ENCODE peak calls at places on chromosomes 7 and 10, in six cellular contexts. One of them, this sample, is unnamed. For H3K4me1, the result is how much of the 10 kb centered on the place peaks cover.

GRCh38 chr7:19106308-19107141 is 10.9 kb downstream of the TWIST1 start:
- DNase-seq in Panc1: no peak
- DNase-seq in GM12878: no peak
- DNase-seq in GM23338: peak
- DNase-seq in H1: no peak
- DNase-seq in HCT116: no peak
- DNase-seq in this sample: peak

GRCh38 chr7:51224811-51225581 is 91.6 kb downstream of the COBL start:
- DNase-seq in Panc1: no peak
- DNase-seq in GM12878: no peak
- DNase-seq in GM23338: peak
- DNase-seq in H1: peak
- DNase-seq in HCT116: peak
- DNase-seq in this sample: peak

GRCh38 chr7:33821970-33822369 is 83.4 kb upstream of the BMPER start:
- DNase-seq in Panc1: no peak
- DNase-seq in GM12878: no peak
- DNase-seq in GM23338: no peak
- DNase-seq in H1: no peak
- DNase-seq in HCT116: no peak
- DNase-seq in this sample: no peak

GRCh38 chr10:91684841-91685240 is 52.0 kb upstream of the PPP1R3C start:
- DNase-seq in Panc1: no peak
- DNase-seq in GM12878: no peak
- DNase-seq in GM23338: no peak
- DNase-seq in H1: no peak
- DNase-seq in HCT116: no peak
- DNase-seq in this sample: no peak

GRCh38 chr7:93715234-93715633 is 140.7 kb upstream of the CALCR start:
- DNase-seq in Panc1: peak
- DNase-seq in GM12878: no peak
- DNase-seq in GM23338: peak
- DNase-seq in H1: peak
- DNase-seq in HCT116: peak
- DNase-seq in this sample: peak

GRCh38 chr10:47326306-47326926 is 4.2 kb downstream of the GDF2 start:
- DNase-seq in Panc1: no peak
- DNase-seq in GM12878: no peak
- DNase-seq in GM23338: no peak
- DNase-seq in H1: no peak
- DNase-seq in HCT116: no peak
- DNase-seq in this sample: no peak

GRCh38 chr10:84842593-84842992 is 514.2 kb downstream of the CCSER2 start:
- DNase-seq in Panc1: no peak
- DNase-seq in GM12878: no peak
- DNase-seq in GM23338: no peak
- DNase-seq in H1: no peak
- DNase-seq in HCT116: no peak
- DNase-seq in this sample: no peak

GRCh38 chr7:83655951-83656556 is 7.1 kb upstream of the SEMA3E start:
- DNase-seq in Panc1: peak
- DNase-seq in GM12878: peak
- DNase-seq in GM23338: peak
- DNase-seq in H1: no peak
- DNase-seq in HCT116: peak
- DNase-seq in this sample: no peak

GRCh38 chr7:66758964-66759628 is 18.6 kb downstream of the RABGEF1 start:
- DNase-seq in Panc1: no peak
- DNase-seq in GM12878: no peak
- DNase-seq in GM23338: no peak
- DNase-seq in H1: no peak
- DNase-seq in HCT116: no peak
- DNase-seq in this sample: peak

GRCh38 chr10:113825791-113826190 is 28.1 kb downstream of the DCLRE1A start:
- DNase-seq in Panc1: no peak
- DNase-seq in GM12878: no peak
- DNase-seq in GM23338: no peak
- DNase-seq in H1: no peak
- DNase-seq in HCT116: no peak
- DNase-seq in this sample: no peak

GRCh38 chr7:157485361-157485831 is 148.6 kb downstream of the DNAJB6 start:
- DNase-seq in Panc1: no peak
- DNase-seq in GM12878: no peak
- DNase-seq in GM23338: no peak
- DNase-seq in H1: no peak
- DNase-seq in HCT116: no peak
- DNase-seq in this sample: no peak

GRCh38 chr10:124521429-124521871 is 59.8 kb downstream of the LHPP start:
- DNase-seq in Panc1: no peak
- DNase-seq in GM12878: no peak
- DNase-seq in GM23338: no peak
- DNase-seq in H1: no peak
- DNase-seq in HCT116: no peak
- DNase-seq in this sample: no peak

GRCh38 chr10:45444976-45445898 is 71.2 kb downstream of the ALOX5 start:
- DNase-seq in Panc1: no peak
- DNase-seq in GM12878: no peak
- DNase-seq in GM23338: no peak
- DNase-seq in H1: no peak
- DNase-seq in HCT116: no peak
- DNase-seq in this sample: no peak

GRCh38 chr7:41437257-41438196 is 265.4 kb downstream of the INHBA start:
- DNase-seq in Panc1: no peak
- DNase-seq in GM12878: no peak
- DNase-seq in GM23338: no peak
- DNase-seq in H1: no peak
- DNase-seq in HCT116: peak
- DNase-seq in this sample: no peak

GRCh38 chr10:49426490-49427360 is 30.8 kb upstream of the DRGX start:
- DNase-seq in Panc1: no peak
- DNase-seq in GM12878: no peak
- DNase-seq in GM23338: no peak
- DNase-seq in H1: no peak
- DNase-seq in HCT116: no peak
- DNase-seq in this sample: peak

GRCh38 chr7:151245360-151246160 is 2.9 kb downstream of the SMARCD3 start:
- DNase-seq in Panc1: no peak
- DNase-seq in GM12878: no peak
- DNase-seq in GM23338: peak
- DNase-seq in H1: no peak
- DNase-seq in HCT116: no peak
- DNase-seq in this sample: peak

GRCh38 chr7:25407932-25408480 is 179.7 kb upstream of the NPVF start:
- DNase-seq in Panc1: no peak
- DNase-seq in GM12878: no peak
- DNase-seq in GM23338: peak
- DNase-seq in H1: no peak
- DNase-seq in HCT116: no peak
- DNase-seq in this sample: no peak

GRCh38 chr10:51269816-51270215 is 195.5 kb downstream of the PRKG1 start:
- DNase-seq in Panc1: no peak
- DNase-seq in GM12878: no peak
- DNase-seq in GM23338: no peak
- DNase-seq in H1: no peak
- DNase-seq in HCT116: no peak
- DNase-seq in this sample: no peak

GRCh38 chr10:13997650-13998049 is 333.1 kb downstream of the FRMD4A start:
- DNase-seq in Panc1: no peak
- DNase-seq in GM12878: no peak
- DNase-seq in GM23338: no peak
- DNase-seq in H1: no peak
- DNase-seq in HCT116: no peak
- DNase-seq in this sample: no peak

GRCh38 chr10:17841055-17841454 is 31.9 kb downstream of the MRC1 start:
- DNase-seq in Panc1: no peak
- DNase-seq in GM12878: no peak
- DNase-seq in GM23338: no peak
- DNase-seq in H1: no peak
- DNase-seq in HCT116: no peak
- DNase-seq in this sample: no peak

GRCh38 chr7:17043012-17043877 is 161.5 kb upstream of the AGR3 start:
- DNase-seq in Panc1: no peak
- DNase-seq in GM12878: no peak
- DNase-seq in GM23338: no peak
- DNase-seq in H1: no peak
- DNase-seq in HCT116: no peak
- DNase-seq in this sample: no peak

GRCh38 chr10:130634796-130635195 is 498.6 kb downstream of the GLRX3 start:
- DNase-seq in Panc1: no peak
- DNase-seq in GM12878: no peak
- DNase-seq in GM23338: no peak
- DNase-seq in H1: no peak
- DNase-seq in HCT116: no peak
- DNase-seq in this sample: no peak

GRCh38 chr7:135979674-135980660 is 2.8 kb upstream of the MTPN start:
- DNase-seq in Panc1: no peak
- DNase-seq in GM12878: no peak
- DNase-seq in GM23338: no peak
- DNase-seq in H1: no peak
- DNase-seq in HCT116: no peak
- DNase-seq in this sample: no peak

GRCh38 chr7:69932034-69932628 is 333.9 kb downstream of the AUTS2 start:
- DNase-seq in Panc1: peak
- DNase-seq in GM12878: no peak
- DNase-seq in GM23338: peak
- DNase-seq in H1: no peak
- DNase-seq in HCT116: no peak
- DNase-seq in this sample: no peak

GRCh38 chr7:20556091-20556490 is 59.4 kb upstream of the ABCB5 start:
- DNase-seq in Panc1: no peak
- DNase-seq in GM12878: no peak
- DNase-seq in GM23338: no peak
- DNase-seq in H1: no peak
- DNase-seq in HCT116: no peak
- DNase-seq in this sample: no peak

GRCh38 chr10:24086737-24087136 is 122.2 kb upstream of the KIAA1217 start:
- DNase-seq in Panc1: no peak
- DNase-seq in GM12878: no peak
- DNase-seq in GM23338: no peak
- DNase-seq in H1: no peak
- DNase-seq in HCT116: no peak
- DNase-seq in this sample: no peak

GRCh38 chr7:155398944-155399343 is 59.0 kb upstream of the EN2 start:
- DNase-seq in Panc1: no peak
- DNase-seq in GM12878: no peak
- DNase-seq in GM23338: no peak
- DNase-seq in H1: no peak
- DNase-seq in HCT116: no peak
- DNase-seq in this sample: no peak

GRCh38 chr10:1684991-1685390 is 52.3 kb downstream of the ADARB2 start:
- DNase-seq in Panc1: no peak
- DNase-seq in GM12878: no peak
- DNase-seq in GM23338: no peak
- DNase-seq in H1: no peak
- DNase-seq in HCT116: no peak
- DNase-seq in this sample: no peak
- TF ChIP-seq POLR2AphosphoS5 in Panc1: no peak
- TF ChIP-seq POLR2AphosphoS5 in GM12878: no peak
- TF ChIP-seq POLR2AphosphoS5 in GM23338: no peak
- TF ChIP-seq POLR2AphosphoS5 in H1: no peak
- TF ChIP-seq POLR2AphosphoS5 in HCT116: no peak
- TF ChIP-seq POLR2AphosphoS5 in this sample: no peak

GRCh38 chr10:43075612-43076003 is 1.3 kb upstream of the RET start:
- DNase-seq in Panc1: no peak
- DNase-seq in GM12878: no peak
- DNase-seq in GM23338: peak
- DNase-seq in H1: no peak
- DNase-seq in HCT116: peak
- DNase-seq in this sample: no peak

GRCh38 chr10:43076876-43077420 is at the start of gene RET:
- DNase-seq in Panc1: no peak
- DNase-seq in GM12878: no peak
- DNase-seq in GM23338: peak
- DNase-seq in H1: no peak
- DNase-seq in HCT116: no peak
- DNase-seq in this sample: no peak

GRCh38 chr10:43077421-43078171 is 727 bp downstream of the RET start:
- DNase-seq in Panc1: no peak
- DNase-seq in GM12878: no peak
- DNase-seq in GM23338: peak
- DNase-seq in H1: no peak
- DNase-seq in HCT116: no peak
- DNase-seq in this sample: no peak

GRCh38 chr10:43074827-43075611 is 1.9 kb upstream of the RET start:
- DNase-seq in Panc1: no peak
- DNase-seq in GM12878: no peak
- DNase-seq in GM23338: no peak
- DNase-seq in H1: no peak
- DNase-seq in HCT116: no peak
- DNase-seq in this sample: no peak

GRCh38 chr10:43076311-43076875 is 476 bp upstream of the RET start:
- DNase-seq in Panc1: no peak
- DNase-seq in GM12878: no peak
- DNase-seq in GM23338: peak
- DNase-seq in H1: no peak
- DNase-seq in HCT116: no peak
- DNase-seq in this sample: peak
- H3K4me3 ChIP-seq in Panc1: peak
- H3K4me3 ChIP-seq in GM12878: no peak
- H3K4me3 ChIP-seq in GM23338: peak
- H3K4me3 ChIP-seq in H1: peak
- H3K4me3 ChIP-seq in HCT116: peak
- H3K4me3 ChIP-seq in this sample: peak

GRCh38 chr7:104980969-104981670 is 32.9 kb upstream of the KMT2E start:
- DNase-seq in Panc1: no peak
- DNase-seq in GM12878: no peak
- DNase-seq in GM23338: peak
- DNase-seq in H1: no peak
- DNase-seq in HCT116: peak
- DNase-seq in this sample: no peak
- H3K4me1 ChIP-seq in Panc1: half or more
- H3K4me1 ChIP-seq in GM12878: under half
- H3K4me1 ChIP-seq in GM23338: under half
- H3K4me1 ChIP-seq in H1: under half
- H3K4me1 ChIP-seq in HCT116: under half
- H3K4me1 ChIP-seq in this sample: half or more

DNA sequence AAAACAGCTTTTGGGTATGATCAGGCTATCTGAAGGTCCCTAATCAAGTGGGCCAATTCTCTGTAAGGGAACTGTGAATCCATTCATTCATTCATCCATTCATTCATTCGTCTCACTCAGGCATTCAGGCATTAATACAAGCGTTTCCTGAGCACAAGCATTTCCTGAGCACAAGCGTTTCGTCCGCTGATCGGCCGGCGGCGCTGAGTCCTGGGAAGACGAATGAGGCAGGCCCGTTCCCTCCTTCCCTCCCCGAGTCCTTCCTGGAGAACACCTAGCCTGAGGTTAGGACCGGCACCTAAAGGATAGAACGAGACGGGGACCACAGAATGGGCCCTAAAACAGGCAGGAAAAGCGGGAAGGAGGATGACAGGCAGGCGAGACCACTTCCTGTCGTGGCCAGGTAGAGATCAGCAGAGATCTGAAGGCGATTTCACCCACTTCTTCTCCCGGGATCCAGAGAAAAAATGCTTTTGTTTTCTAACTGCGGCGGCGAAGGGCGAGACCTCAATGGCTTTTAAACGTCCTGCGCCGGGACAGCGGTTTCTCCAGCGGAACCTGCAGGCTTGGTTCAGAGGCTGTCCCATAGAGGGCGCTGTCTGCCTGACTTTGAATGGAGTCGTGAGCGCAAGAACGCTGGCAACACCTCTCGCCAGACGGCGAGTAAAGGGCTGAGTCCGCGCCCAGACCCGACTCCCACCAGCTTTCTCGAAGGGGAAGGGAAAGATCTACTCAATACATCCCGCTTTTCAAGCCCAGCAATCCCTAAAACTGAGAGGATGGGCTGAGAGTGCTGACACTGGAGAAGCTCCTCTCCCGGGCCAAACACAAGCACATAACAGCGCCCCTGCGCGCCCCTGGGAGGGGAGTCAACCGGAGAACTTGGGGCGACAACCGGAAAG is 2.9 kb upstream of the HMX3 start:
- DNase-seq in Panc1: peak
- DNase-seq in GM12878: peak
- DNase-seq in GM23338: peak
- DNase-seq in H1: no peak
- DNase-seq in HCT116: peak
- DNase-seq in this sample: peak
- TF ChIP-seq POLR2AphosphoS5 in Panc1: no peak
- TF ChIP-seq POLR2AphosphoS5 in GM12878: no peak
- TF ChIP-seq POLR2AphosphoS5 in GM23338: no peak
- TF ChIP-seq POLR2AphosphoS5 in H1: no peak
- TF ChIP-seq POLR2AphosphoS5 in HCT116: no peak
- TF ChIP-seq POLR2AphosphoS5 in this sample: no peak